ENCODE peak calls at places on chromosomes 13 and 19, in five cellular contexts. One of them, this sample, is unnamed.

GRCh38 chr13:37443538-37443937 is 155.0 kb downstream of the POSTN start:
- DNase-seq in cardiac fibroblast: peak
- DNase-seq in CD8-positive, alpha-beta T cell: no peak
- DNase-seq in T-helper 1 cell: no peak
- DNase-seq in NCI-H345: no peak
- DNase-seq in this sample: no peak

GRCh38 chr19:53553865-53554791 is 16.2 kb downstream of the ZNF331 start:
- DNase-seq in cardiac fibroblast: peak
- DNase-seq in CD8-positive, alpha-beta T cell: peak
- DNase-seq in T-helper 1 cell: peak
- DNase-seq in NCI-H345: peak
- DNase-seq in this sample: peak

GRCh38 chr19:54162884-54163283 is 3.4 kb upstream of the LENG1 start:
- DNase-seq in cardiac fibroblast: no peak
- DNase-seq in CD8-positive, alpha-beta T cell: no peak
- DNase-seq in T-helper 1 cell: no peak
- DNase-seq in NCI-H345: no peak
- DNase-seq in this sample: no peak

GRCh38 chr19:50383307-50383851 is 768 bp upstream of the POLD1 start:
- DNase-seq in cardiac fibroblast: no peak
- DNase-seq in CD8-positive, alpha-beta T cell: no peak
- DNase-seq in T-helper 1 cell: no peak
- DNase-seq in NCI-H345: no peak
- DNase-seq in this sample: no peak

GRCh38 chr13:48662226-48662625 is 8.5 kb downstream of the CYSLTR2 start:
- DNase-seq in cardiac fibroblast: no peak
- DNase-seq in CD8-positive, alpha-beta T cell: no peak
- DNase-seq in T-helper 1 cell: no peak
- DNase-seq in NCI-H345: no peak
- DNase-seq in this sample: no peak

GRCh38 chr19:43957891-43958290 is 6.9 kb downstream of the ZNF221 start:
- DNase-seq in cardiac fibroblast: peak
- DNase-seq in CD8-positive, alpha-beta T cell: no peak
- DNase-seq in T-helper 1 cell: no peak
- DNase-seq in NCI-H345: no peak
- DNase-seq in this sample: no peak

GRCh38 chr13:31798189-31798588 is 58.9 kb downstream of the RXFP2 start:
- DNase-seq in cardiac fibroblast: no peak
- DNase-seq in CD8-positive, alpha-beta T cell: no peak
- DNase-seq in T-helper 1 cell: no peak
- DNase-seq in NCI-H345: no peak
- DNase-seq in this sample: no peak

GRCh38 chr13:39777527-39778061 is 122.1 kb downstream of the COG6 start:
- DNase-seq in cardiac fibroblast: peak
- DNase-seq in CD8-positive, alpha-beta T cell: no peak
- DNase-seq in T-helper 1 cell: peak
- DNase-seq in NCI-H345: peak
- DNase-seq in this sample: no peak

GRCh38 chr19:41427647-41428480 is 690 bp upstream of the B3GNT8 start:
- DNase-seq in cardiac fibroblast: no peak
- DNase-seq in CD8-positive, alpha-beta T cell: peak
- DNase-seq in T-helper 1 cell: peak
- DNase-seq in NCI-H345: no peak
- DNase-seq in this sample: no peak

GRCh38 chr13:39959497-39959896 is 304.0 kb downstream of the COG6 start:
- DNase-seq in cardiac fibroblast: no peak
- DNase-seq in CD8-positive, alpha-beta T cell: no peak
- DNase-seq in T-helper 1 cell: peak
- DNase-seq in NCI-H345: no peak
- DNase-seq in this sample: no peak

GRCh38 chr19:3981373-3981735 is 3.9 kb downstream of the EEF2 start:
- DNase-seq in cardiac fibroblast: no peak
- DNase-seq in CD8-positive, alpha-beta T cell: no peak
- DNase-seq in T-helper 1 cell: no peak
- DNase-seq in NCI-H345: no peak
- DNase-seq in this sample: no peak

GRCh38 chr13:65642301-65642700 is 1587.8 kb downstream of the PCDH9 start:
- DNase-seq in cardiac fibroblast: no peak
- DNase-seq in CD8-positive, alpha-beta T cell: no peak
- DNase-seq in T-helper 1 cell: no peak
- DNase-seq in NCI-H345: no peak
- DNase-seq in this sample: no peak

GRCh38 chr19:13181747-13182388 is 31.7 kb downstream of the IER2 start:
- DNase-seq in cardiac fibroblast: peak
- DNase-seq in CD8-positive, alpha-beta T cell: peak
- DNase-seq in T-helper 1 cell: no peak
- DNase-seq in NCI-H345: no peak
- DNase-seq in this sample: no peak

GRCh38 chr19:27974082-27974513 is 1238.9 kb downstream of the UQCRFS1 start:
- DNase-seq in cardiac fibroblast: peak
- DNase-seq in CD8-positive, alpha-beta T cell: no peak
- DNase-seq in T-helper 1 cell: no peak
- DNase-seq in NCI-H345: peak
- DNase-seq in this sample: peak

GRCh38 chr19:4007021-4007835 is at the start of gene PIAS4:
- DNase-seq in cardiac fibroblast: peak
- DNase-seq in CD8-positive, alpha-beta T cell: peak
- DNase-seq in T-helper 1 cell: peak
- DNase-seq in NCI-H345: peak
- DNase-seq in this sample: peak

GRCh38 chr19:1568320-1569019 is at the start of gene MEX3D:
- DNase-seq in cardiac fibroblast: peak
- DNase-seq in CD8-positive, alpha-beta T cell: peak
- DNase-seq in T-helper 1 cell: peak
- DNase-seq in NCI-H345: peak
- DNase-seq in this sample: peak

GRCh38 chr13:90640976-90641375 is 706.5 kb upstream of the MIR17HG start:
- DNase-seq in cardiac fibroblast: peak
- DNase-seq in CD8-positive, alpha-beta T cell: no peak
- DNase-seq in T-helper 1 cell: no peak
- DNase-seq in NCI-H345: no peak
- DNase-seq in this sample: no peak

This sample was measured in NCI-H146.